ENCODE peak calls at places on chromosomes 16 and 17, in six cellular contexts. One of them, this sample, is unnamed.

GRCh38 chr17:35731932-35732805 is 730 bp downstream of the RASL10B start:
- ATAC-seq in A549: no peak
- ATAC-seq in HepG2: peak
- ATAC-seq in upper lobe of left lung: no peak
- ATAC-seq in K562: no peak
- ATAC-seq in GM12878: no peak
- ATAC-seq in this sample: peak

GRCh38 chr17:62870581-62870964 is 62.5 kb upstream of the MARCHF10 start:
- ATAC-seq in A549: no peak
- ATAC-seq in HepG2: no peak
- ATAC-seq in upper lobe of left lung: no peak
- ATAC-seq in K562: no peak
- ATAC-seq in GM12878: no peak
- ATAC-seq in this sample: no peak

GRCh38 chr17:74407384-74407783 is 24.5 kb upstream of the GPRC5C start:
- ATAC-seq in A549: no peak
- ATAC-seq in HepG2: no peak
- ATAC-seq in upper lobe of left lung: no peak
- ATAC-seq in K562: peak
- ATAC-seq in GM12878: no peak
- ATAC-seq in this sample: no peak

GRCh38 chr17:18981642-18982424 is 22.7 kb downstream of the FAM83G start:
- ATAC-seq in A549: peak
- ATAC-seq in HepG2: peak
- ATAC-seq in upper lobe of left lung: no peak
- ATAC-seq in K562: peak
- ATAC-seq in GM12878: no peak
- ATAC-seq in this sample: no peak

GRCh38 chr17:50956750-50957523 is 90.8 kb upstream of the TOB1 start:
- ATAC-seq in A549: peak
- ATAC-seq in HepG2: peak
- ATAC-seq in upper lobe of left lung: peak
- ATAC-seq in K562: peak
- ATAC-seq in GM12878: peak
- ATAC-seq in this sample: peak

GRCh38 chr16:24723663-24724062 is 5.8 kb upstream of the TNRC6A start:
- ATAC-seq in A549: no peak
- ATAC-seq in HepG2: no peak
- ATAC-seq in upper lobe of left lung: no peak
- ATAC-seq in K562: no peak
- ATAC-seq in GM12878: no peak
- ATAC-seq in this sample: no peak

GRCh38 chr16:8200839-8201238 is 389.5 kb downstream of the TMEM114 start:
- ATAC-seq in A549: no peak
- ATAC-seq in HepG2: no peak
- ATAC-seq in upper lobe of left lung: no peak
- ATAC-seq in K562: no peak
- ATAC-seq in GM12878: no peak
- ATAC-seq in this sample: no peak

GRCh38 chr17:72591500-72592241 is 470.9 kb downstream of the SOX9 start:
- ATAC-seq in A549: peak
- ATAC-seq in HepG2: peak
- ATAC-seq in upper lobe of left lung: no peak
- ATAC-seq in K562: no peak
- ATAC-seq in GM12878: peak
- ATAC-seq in this sample: no peak

GRCh38 chr17:41869426-41869825 is 4.2 kb upstream of the KLHL11 start:
- ATAC-seq in A549: no peak
- ATAC-seq in HepG2: no peak
- ATAC-seq in upper lobe of left lung: peak
- ATAC-seq in K562: no peak
- ATAC-seq in GM12878: no peak
- ATAC-seq in this sample: no peak

GRCh38 chr17:82020874-82021727 is 1.6 kb downstream of the CENPX start:
- ATAC-seq in A549: peak
- ATAC-seq in HepG2: peak
- ATAC-seq in upper lobe of left lung: no peak
- ATAC-seq in K562: no peak
- ATAC-seq in GM12878: peak
- ATAC-seq in this sample: no peak

GRCh38 chr17:66633322-66633965 is 201.5 kb upstream of the CACNG5 start:
- ATAC-seq in A549: no peak
- ATAC-seq in HepG2: no peak
- ATAC-seq in upper lobe of left lung: no peak
- ATAC-seq in K562: no peak
- ATAC-seq in GM12878: peak
- ATAC-seq in this sample: no peak

GRCh38 chr16:20866161-20866772 is 33.9 kb downstream of the DCUN1D3 start:
- ATAC-seq in A549: peak
- ATAC-seq in HepG2: peak
- ATAC-seq in upper lobe of left lung: no peak
- ATAC-seq in K562: peak
- ATAC-seq in GM12878: peak
- ATAC-seq in this sample: no peak

GRCh38 chr16:68972720-68973119 is 129.4 kb downstream of the TANGO6 start:
- ATAC-seq in A549: peak
- ATAC-seq in HepG2: peak
- ATAC-seq in upper lobe of left lung: no peak
- ATAC-seq in K562: peak
- ATAC-seq in GM12878: no peak
- ATAC-seq in this sample: no peak

GRCh38 chr16:1788095-1788707 is 5.3 kb downstream of the IGFALS start:
- ATAC-seq in A549: no peak
- ATAC-seq in HepG2: no peak
- ATAC-seq in upper lobe of left lung: no peak
- ATAC-seq in K562: no peak
- ATAC-seq in GM12878: no peak
- ATAC-seq in this sample: no peak

GRCh38 chr16:20899503-20900298 is 457 bp downstream of the DCUN1D3 start:
- ATAC-seq in A549: peak
- ATAC-seq in HepG2: peak
- ATAC-seq in upper lobe of left lung: peak
- ATAC-seq in K562: peak
- ATAC-seq in GM12878: peak
- ATAC-seq in this sample: peak

GRCh38 chr17:44108440-44109311 is 14.8 kb downstream of the HDAC5 start:
- ATAC-seq in A549: peak
- ATAC-seq in HepG2: peak
- ATAC-seq in upper lobe of left lung: peak
- ATAC-seq in K562: peak
- ATAC-seq in GM12878: no peak
- ATAC-seq in this sample: peak

GRCh38 chr17:52157603-52158449 is 688 bp downstream of the CA10 start:
- ATAC-seq in A549: no peak
- ATAC-seq in HepG2: no peak
- ATAC-seq in upper lobe of left lung: no peak
- ATAC-seq in K562: no peak
- ATAC-seq in GM12878: no peak
- ATAC-seq in this sample: no peak

GRCh38 chr17:67414559-67414958 is 37.5 kb downstream of the PITPNC1 start:
- ATAC-seq in A549: no peak
- ATAC-seq in HepG2: no peak
- ATAC-seq in upper lobe of left lung: no peak
- ATAC-seq in K562: no peak
- ATAC-seq in GM12878: no peak
- ATAC-seq in this sample: no peak

GRCh38 chr17:58402679-58403078 is 14.7 kb downstream of the RNF43 start:
- ATAC-seq in A549: no peak
- ATAC-seq in HepG2: no peak
- ATAC-seq in upper lobe of left lung: no peak
- ATAC-seq in K562: no peak
- ATAC-seq in GM12878: no peak
- ATAC-seq in this sample: no peak

GRCh38 chr16:1505073-1505844 is 12.1 kb downstream of the TELO2 start:
- ATAC-seq in A549: no peak
- ATAC-seq in HepG2: no peak
- ATAC-seq in upper lobe of left lung: no peak
- ATAC-seq in K562: no peak
- ATAC-seq in GM12878: no peak
- ATAC-seq in this sample: no peak

GRCh38 chr17:19286751-19287341 is 49.7 kb downstream of the EPN2 start:
- ATAC-seq in A549: no peak
- ATAC-seq in HepG2: no peak
- ATAC-seq in upper lobe of left lung: no peak
- ATAC-seq in K562: no peak
- ATAC-seq in GM12878: no peak
- ATAC-seq in this sample: no peak

GRCh38 chr16:82682757-82683156 is 56.0 kb downstream of the CDH13 start:
- ATAC-seq in A549: no peak
- ATAC-seq in HepG2: no peak
- ATAC-seq in upper lobe of left lung: no peak
- ATAC-seq in K562: no peak
- ATAC-seq in GM12878: no peak
- ATAC-seq in this sample: no peak

GRCh38 chr17:39927928-39928867 is 666 bp downstream of the LRRC3C start:
- ATAC-seq in A549: peak
- ATAC-seq in HepG2: peak
- ATAC-seq in upper lobe of left lung: peak
- ATAC-seq in K562: peak
- ATAC-seq in GM12878: peak
- ATAC-seq in this sample: peak

GRCh38 chr16:72853575-72853974 is 194.4 kb downstream of the ZFHX3 start:
- ATAC-seq in A549: no peak
- ATAC-seq in HepG2: no peak
- ATAC-seq in upper lobe of left lung: no peak
- ATAC-seq in K562: no peak
- ATAC-seq in GM12878: no peak
- ATAC-seq in this sample: no peak

GRCh38 chr17:6470146-6470718 is 26.0 kb downstream of the PIMREG start:
- ATAC-seq in A549: no peak
- ATAC-seq in HepG2: no peak
- ATAC-seq in upper lobe of left lung: no peak
- ATAC-seq in K562: no peak
- ATAC-seq in GM12878: no peak
- ATAC-seq in this sample: no peak

GRCh38 chr17:39578272-39578671 is 29.4 kb downstream of the NEUROD2 start:
- ATAC-seq in A549: no peak
- ATAC-seq in HepG2: no peak
- ATAC-seq in upper lobe of left lung: no peak
- ATAC-seq in K562: no peak
- ATAC-seq in GM12878: no peak
- ATAC-seq in this sample: no peak

GRCh38 chr17:35521150-35521549 is 16.3 kb downstream of the SLFN12L start:
- ATAC-seq in A549: no peak
- ATAC-seq in HepG2: no peak
- ATAC-seq in upper lobe of left lung: no peak
- ATAC-seq in K562: no peak
- ATAC-seq in GM12878: peak
- ATAC-seq in this sample: no peak

GRCh38 chr16:50598256-50598894 is 50.2 kb downstream of the NKD1 start:
- ATAC-seq in A549: no peak
- ATAC-seq in HepG2: no peak
- ATAC-seq in upper lobe of left lung: no peak
- ATAC-seq in K562: no peak
- ATAC-seq in GM12878: no peak
- ATAC-seq in this sample: no peak
- TF ChIP-seq EP300 in A549: no peak
- TF ChIP-seq EP300 in HepG2: no peak
- TF ChIP-seq EP300 in upper lobe of left lung: no peak
- TF ChIP-seq EP300 in K562: no peak
- TF ChIP-seq EP300 in GM12878: no peak
- TF ChIP-seq EP300 in this sample: no peak

DNA sequence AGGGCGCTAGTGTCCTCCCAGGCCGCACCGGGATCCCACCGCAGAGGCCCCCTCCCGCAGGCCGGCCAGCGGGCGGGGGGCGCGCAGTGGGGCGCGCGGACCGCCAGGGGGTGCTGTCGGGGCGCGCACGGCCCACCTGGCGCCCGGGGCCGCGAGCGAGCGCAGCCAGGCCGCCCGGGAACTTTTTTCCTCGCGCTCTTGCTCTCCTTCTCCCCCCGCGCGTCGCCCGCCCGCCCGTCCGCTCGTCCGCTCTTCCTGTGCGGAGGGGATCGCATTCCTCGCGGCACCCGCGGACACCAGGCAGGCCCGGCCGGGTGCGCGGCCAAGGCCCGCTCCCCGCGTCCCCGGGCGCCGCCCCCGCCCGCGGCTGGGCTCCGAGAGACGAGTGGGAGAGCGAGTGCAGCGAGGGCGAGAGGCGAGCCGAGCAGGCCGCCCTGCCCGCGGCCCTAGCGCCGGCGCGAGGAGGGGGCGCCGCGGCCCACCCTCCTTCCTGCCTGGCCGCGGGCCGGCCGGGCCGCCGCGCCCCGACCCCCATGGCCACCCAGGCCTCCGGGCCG is at the start of gene RAI1:
- ATAC-seq in A549: peak
- ATAC-seq in HepG2: peak
- ATAC-seq in upper lobe of left lung: peak
- ATAC-seq in K562: peak
- ATAC-seq in GM12878: peak
- ATAC-seq in this sample: peak
- TF ChIP-seq POLR2A in A549: peak
- TF ChIP-seq POLR2A in HepG2: no peak
- TF ChIP-seq POLR2A in upper lobe of left lung: peak
- TF ChIP-seq POLR2A in K562: no peak
- TF ChIP-seq POLR2A in GM12878: no peak
- TF ChIP-seq POLR2A in this sample: peak

DNA sequence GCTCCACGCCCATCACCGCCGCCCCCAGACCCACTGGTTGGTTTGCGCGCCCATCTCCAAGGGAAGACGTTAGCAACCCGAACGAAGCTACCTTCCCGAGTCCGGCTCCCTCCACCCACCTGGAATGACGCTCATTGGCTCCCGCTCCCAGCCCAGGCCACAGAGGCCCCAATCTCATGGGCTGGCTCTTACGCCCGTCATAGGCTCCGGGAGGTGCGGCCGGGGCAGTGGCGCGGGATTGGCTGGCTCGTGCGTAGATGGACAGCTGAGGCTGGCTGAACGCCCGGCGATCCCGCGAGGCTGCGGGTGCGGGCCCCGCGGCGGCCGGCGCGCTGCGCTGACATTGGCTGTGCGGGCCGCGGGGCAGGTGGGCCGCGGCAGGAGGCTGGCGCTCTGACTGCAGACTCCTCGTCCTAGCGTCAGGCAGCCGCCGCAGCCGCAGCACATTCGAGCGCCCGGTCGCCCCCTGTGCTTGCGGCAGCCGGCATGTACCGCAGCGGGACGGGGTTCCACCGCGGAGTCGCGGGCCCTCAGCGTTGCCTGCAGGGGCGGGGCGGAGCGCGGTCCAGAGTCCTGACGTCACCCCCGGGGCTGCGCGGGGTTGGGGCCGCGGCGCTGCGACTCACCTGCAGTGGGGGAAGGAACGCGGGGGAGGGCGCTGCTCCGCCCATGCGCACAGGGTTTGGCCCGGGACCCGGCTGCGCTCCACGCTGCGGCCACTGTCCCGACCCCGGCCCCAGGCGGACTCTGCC is 453 bp upstream of the MYH10 start:
- ATAC-seq in A549: peak
- ATAC-seq in HepG2: peak
- ATAC-seq in upper lobe of left lung: peak
- ATAC-seq in K562: peak
- ATAC-seq in GM12878: peak
- ATAC-seq in this sample: peak
- TF ChIP-seq EP300 in A549: no peak
- TF ChIP-seq EP300 in HepG2: no peak
- TF ChIP-seq EP300 in upper lobe of left lung: no peak
- TF ChIP-seq EP300 in K562: no peak
- TF ChIP-seq EP300 in GM12878: no peak
- TF ChIP-seq EP300 in this sample: no peak

GRCh38 chr17:77266213-77266612 is 125.4 kb downstream of the SEC14L1 start:
- ATAC-seq in A549: peak
- ATAC-seq in HepG2: peak
- ATAC-seq in upper lobe of left lung: peak
- ATAC-seq in K562: peak
- ATAC-seq in GM12878: no peak
- ATAC-seq in this sample: no peak
- TF ChIP-seq POLR2A in A549: no peak
- TF ChIP-seq POLR2A in HepG2: no peak
- TF ChIP-seq POLR2A in upper lobe of left lung: no peak
- TF ChIP-seq POLR2A in K562: no peak
- TF ChIP-seq POLR2A in GM12878: no peak
- TF ChIP-seq POLR2A in this sample: no peak

GRCh38 chr17:17496189-17497064 is at the start of gene RASD1:
- ATAC-seq in A549: peak
- ATAC-seq in HepG2: peak
- ATAC-seq in upper lobe of left lung: peak
- ATAC-seq in K562: peak
- ATAC-seq in GM12878: peak
- ATAC-seq in this sample: peak
- TF ChIP-seq EP300 in A549: no peak
- TF ChIP-seq EP300 in HepG2: peak
- TF ChIP-seq EP300 in upper lobe of left lung: no peak
- TF ChIP-seq EP300 in K562: no peak
- TF ChIP-seq EP300 in GM12878: no peak
- TF ChIP-seq EP300 in this sample: no peak

This sample was measured in gastroesophageal sphincter.